ENCODE peak calls at places on chromosome 22, in eight cellular contexts. T is neural crest cell, L is nephron progenitor cell, D is foreskin fibroblast, S is AG09309, R is stomach, G is heart right ventricle, U is left ventricle myocardium inferior. B is an unnamed sample.

GRCh38 chr22:33620085-33620484 is 300.2 kb downstream of the LARGE1 start:
- DNase-seq in T (no peak), L (no peak), D (no peak), S (no peak), R (no peak), G (no peak), U (no peak), B (no peak)

GRCh38 chr22:20560716-20561115 is 53.3 kb downstream of the MED15 start:
- DNase-seq in T (no peak), L (no peak), D (no peak), S (no peak), R (no peak), G (no peak), U (no peak), B (no peak)

GRCh38 chr22:31572939-31573338 is 76.6 kb downstream of the SFI1 start:
- DNase-seq in T (no peak), L (no peak), D (no peak), S (no peak), R (no peak), G (no peak), U (no peak), B (no peak)

GRCh38 chr22:39097098-39098020 is at the start of gene APOBEC3H:
- DNase-seq in T (no peak), L (no peak), D (peak), S (no peak), R (no peak), G (peak), U (no peak), B (no peak)

GRCh38 chr22:17871726-17872458 is 97.6 kb upstream of the BID start:
- DNase-seq in T (no peak), L (no peak), D (no peak), S (no peak), R (no peak), G (no peak), U (peak), B (no peak)

GRCh38 chr22:31973739-31974138 is 29.4 kb downstream of the YWHAH start:
- DNase-seq in T (no peak), L (no peak), D (no peak), S (no peak), R (no peak), G (no peak), U (peak), B (no peak)

GRCh38 chr22:31176923-31177322 is 16.9 kb downstream of the RNF185 start:
- DNase-seq in T (no peak), L (no peak), D (no peak), S (no peak), R (no peak), G (no peak), U (no peak), B (no peak)

GRCh38 chr22:23847991-23848864 is 9.4 kb upstream of the DERL3 start:
- DNase-seq in T (no peak), L (no peak), D (peak), S (no peak), R (no peak), G (no peak), U (no peak), B (no peak)

GRCh38 chr22:17829691-17830040 is 55.4 kb upstream of the BID start:
- DNase-seq in T (no peak), L (no peak), D (peak), S (no peak), R (no peak), G (no peak), U (no peak), B (no peak)

GRCh38 chr22:28402066-28402465 is 277.6 kb downstream of the TTC28 start:
- DNase-seq in T (no peak), L (no peak), D (no peak), S (no peak), R (no peak), G (no peak), U (no peak), B (no peak)

GRCh38 chr22:30701872-30702271 is 7.2 kb downstream of the OSBP2 start:
- DNase-seq in T (no peak), L (no peak), D (peak), S (no peak), R (no peak), G (no peak), U (no peak), B (no peak)

GRCh38 chr22:40345271-40345670 is 1.0 kb upstream of the ADSL start:
- DNase-seq in T (no peak), L (no peak), D (peak), S (no peak), R (no peak), G (no peak), U (no peak), B (no peak)

GRCh38 chr22:19050117-19050516 is 72.1 kb downstream of the DGCR2 start:
- DNase-seq in T (no peak), L (no peak), D (no peak), S (no peak), R (no peak), G (no peak), U (no peak), B (no peak)

GRCh38 chr22:21775061-21775460 is 39.5 kb upstream of the YPEL1 start:
- DNase-seq in T (no peak), L (no peak), D (peak), S (no peak), R (no peak), G (no peak), U (no peak), B (no peak)
- TF ChIP-seq CTCF in T (no peak), L (no peak), D (no peak), S (no peak), R (no peak), G (no peak), U (no peak), B (no peak)

DNA sequence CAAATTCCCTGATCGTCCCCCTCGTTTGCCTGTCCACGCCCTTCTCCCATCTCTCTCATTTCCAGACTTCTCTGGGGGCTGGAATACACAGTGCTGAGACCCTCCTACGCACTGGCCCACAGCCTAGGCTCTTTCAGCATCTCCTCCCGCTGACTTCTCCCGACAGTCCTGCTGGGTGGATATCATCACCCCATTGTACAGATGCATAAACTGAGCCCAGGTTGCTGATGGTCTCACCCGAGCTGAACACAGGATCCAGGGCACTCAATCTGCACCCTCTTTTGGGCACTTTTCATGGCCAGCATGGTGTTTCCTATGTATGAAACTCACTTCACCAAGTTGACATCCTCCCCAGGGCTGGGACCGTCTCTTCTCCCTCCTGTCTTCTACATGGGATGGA is 31.7 kb upstream of the PICK1 start:
- DNase-seq in T (no peak), L (no peak), D (no peak), S (no peak), R (no peak), G (no peak), U (no peak), B (no peak)
- TF ChIP-seq CTCF in T (no peak), L (no peak), D (no peak), S (no peak), R (no peak), G (no peak), U (no peak), B (no peak)

GRCh38 chr22:44068422-44069191 is 44.5 kb downstream of the PARVB start:
- DNase-seq in T (no peak), L (no peak), D (no peak), S (no peak), R (no peak), G (peak), U (peak), B (no peak)

GRCh38 chr22:44070029-44070428 is 45.9 kb downstream of the PARVB start:
- DNase-seq in T (no peak), L (no peak), D (no peak), S (no peak), R (no peak), G (no peak), U (no peak), B (no peak)

GRCh38 chr22:44067901-44068300 is 43.8 kb downstream of the PARVB start:
- DNase-seq in T (no peak), L (no peak), D (no peak), S (no peak), R (no peak), G (no peak), U (no peak), B (no peak)

GRCh38 chr22:44063462-44064371 is 39.6 kb downstream of the PARVB start:
- DNase-seq in T (no peak), L (no peak), D (no peak), S (no peak), R (no peak), G (no peak), U (no peak), B (no peak)

DNA sequence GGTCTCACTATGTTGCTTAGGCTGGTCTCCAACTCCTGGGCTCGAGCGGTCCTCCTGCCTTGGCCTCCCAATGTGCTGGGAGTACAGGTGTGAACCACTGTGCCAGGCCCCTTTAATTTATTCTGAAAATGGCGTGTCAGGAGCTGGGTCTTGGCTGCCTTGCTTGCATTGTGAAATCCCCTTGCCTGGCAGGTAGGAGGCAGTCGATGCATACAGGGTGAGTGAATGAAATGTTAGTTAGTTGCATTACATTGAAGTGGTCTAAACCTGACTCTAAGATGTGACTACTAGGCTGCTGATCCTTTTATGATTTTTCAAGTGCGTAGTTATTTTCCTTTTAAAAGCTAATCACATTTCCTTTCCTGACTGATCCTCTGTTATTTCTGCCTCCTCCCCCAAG is 42.9 kb downstream of the PARVB start:
- DNase-seq in T (no peak), L (no peak), D (no peak), S (no peak), R (no peak), G (no peak), U (no peak), B (no peak)
- TF ChIP-seq CTCF in T (no peak), L (no peak), D (no peak), S (no peak), R (no peak), G (no peak), U (no peak), B (no peak)

DNA sequence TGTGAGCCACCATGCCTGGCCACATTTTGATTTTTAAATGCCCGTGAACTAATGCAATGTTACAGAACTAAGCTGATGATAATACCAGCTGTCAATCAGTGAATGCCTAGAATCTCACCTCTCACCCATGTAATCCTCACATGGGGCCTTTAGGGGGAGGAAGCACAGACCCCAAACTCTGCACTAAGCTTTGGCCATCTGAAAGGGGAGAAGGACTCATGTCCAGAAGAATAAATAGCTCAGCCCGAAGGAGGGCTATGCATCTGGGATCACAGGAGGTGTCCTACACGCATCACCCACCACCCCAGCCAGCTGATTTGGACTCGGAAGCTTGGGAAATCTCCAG is 36.0 kb upstream of the YPEL1 start:
- DNase-seq in T (no peak), L (no peak), D (no peak), S (no peak), R (no peak), G (no peak), U (no peak), B (no peak)
- TF ChIP-seq CTCF in T (no peak), L (no peak), D (no peak), S (no peak), R (no peak), G (no peak), U (no peak), B (no peak)

GRCh38 chr22:45972091-45972867 is 4.7 kb downstream of the WNT7B start:
- DNase-seq in T (no peak), L (peak), D (no peak), S (no peak), R (no peak), G (no peak), U (no peak), B (no peak)

GRCh38 chr22:45971389-45972028 is 5.5 kb downstream of the WNT7B start:
- DNase-seq in T (no peak), L (no peak), D (no peak), S (no peak), R (no peak), G (no peak), U (no peak), B (no peak)

GRCh38 chr22:45974498-45974897 is 2.5 kb downstream of the WNT7B start:
- DNase-seq in T (no peak), L (no peak), D (no peak), S (no peak), R (no peak), G (no peak), U (no peak), B (no peak)

GRCh38 chr22:45970709-45971388 is 6.1 kb downstream of the WNT7B start:
- DNase-seq in T (no peak), L (peak), D (peak), S (no peak), R (no peak), G (no peak), U (no peak), B (no peak)

GRCh38 chr22:45972868-45973212 is 4.1 kb downstream of the WNT7B start:
- DNase-seq in T (no peak), L (no peak), D (no peak), S (no peak), R (no peak), G (no peak), U (no peak), B (no peak)
- TF ChIP-seq CTCF in T (no peak), L (no peak), D (no peak), S (no peak), R (no peak), G (no peak), U (no peak), B (no peak)

GRCh38 chr22:43128928-43129424 is 14.2 kb downstream of the MCAT start:
- DNase-seq in T (no peak), L (no peak), D (no peak), S (no peak), R (peak), G (no peak), U (no peak), B (peak)
- TF ChIP-seq CTCF in T (no peak), L (no peak), D (no peak), S (no peak), R (no peak), G (no peak), U (no peak), B (no peak)

B was measured in Caco-2.